ENCODE peak calls at places on chromosomes 7 and 10, in ten cellular contexts. B is colonic mucosa; S is stomach; R is astrocyte; Y is SJCRH30; G is CD8-positive, alpha-beta memory T cell; X is PC-3; P is psoas muscle; Q is pancreas; D is endodermal cell. C is an unnamed sample.

GRCh38 chr7:1226155-1226901 is 6.3 kb upstream of the UNCX start:
- DNase-seq in B (no peak), S (no peak), R (no peak), Y (no peak), G (no peak), X (no peak), P (no peak), Q (peak; percentile 65), D (peak; percentile 77), C (no peak)

GRCh38 chr7:32142649-32143048 is 72.4 kb upstream of the PDE1C start:
- DNase-seq in B (no peak), S (no peak), R (peak; percentile 85), Y (no peak), G (no peak), X (peak; percentile 86), P (no peak), Q (no peak), D (no peak), C (peak; percentile 45)

GRCh38 chr10:61857746-61858145 is 43.8 kb upstream of the ARID5B start:
- DNase-seq in B (no peak), S (no peak), R (no peak), Y (no peak), G (no peak), X (no peak), P (no peak), Q (no peak), D (no peak), C (no peak)

GRCh38 chr10:110643670-110644597 is at the start of gene RBM20:
- DNase-seq in B (no peak), S (no peak), R (no peak), Y (peak; percentile 69), G (no peak), X (peak; percentile 11), P (peak; percentile 89), Q (peak; percentile 75), D (peak; percentile 84), C (peak; percentile 48)

GRCh38 chr7:631291-631711 is 95.2 kb upstream of the DNAAF5 start:
- DNase-seq in B (no peak), S (no peak), R (no peak), Y (no peak), G (no peak), X (no peak), P (no peak), Q (no peak), D (no peak), C (no peak)

GRCh38 chr10:97682042-97682441 is 5.0 kb downstream of the AVPI1 start:
- DNase-seq in B (peak; percentile 56), S (no peak), R (no peak), Y (no peak), G (no peak), X (no peak), P (no peak), Q (no peak), D (no peak), C (no peak)

GRCh38 chr10:82861889-82862288 is 986.9 kb downstream of the NRG3 start:
- DNase-seq in B (no peak), S (no peak), R (no peak), Y (no peak), G (no peak), X (no peak), P (no peak), Q (no peak), D (no peak), C (no peak)

GRCh38 chr10:98340261-98340675 is 72.3 kb upstream of the LOXL4 start:
- DNase-seq in B (no peak), S (no peak), R (peak; percentile 54), Y (no peak), G (no peak), X (peak; percentile 20), P (no peak), Q (no peak), D (no peak), C (no peak)

GRCh38 chr10:19347592-19347991 is 299.0 kb downstream of the MALRD1 start:
- DNase-seq in B (no peak), S (no peak), R (no peak), Y (no peak), G (no peak), X (peak; percentile 4), P (no peak), Q (no peak), D (peak; percentile 51), C (no peak)

GRCh38 chr7:32357535-32358277 is 132.5 kb downstream of the LSM5 start:
- DNase-seq in B (no peak), S (no peak), R (no peak), Y (no peak), G (no peak), X (peak; percentile 30), P (no peak), Q (no peak), D (no peak), C (no peak)

GRCh38 chr7:147509052-147509480 is 1081.5 kb upstream of the C7orf33 start:
- DNase-seq in B (no peak), S (no peak), R (peak; percentile 35), Y (no peak), G (no peak), X (peak; percentile 35), P (no peak), Q (no peak), D (no peak), C (no peak)

GRCh38 chr7:147510913-147511312 is 1079.7 kb upstream of the C7orf33 start:
- DNase-seq in B (no peak), S (no peak), R (peak; percentile 44), Y (no peak), G (no peak), X (peak; percentile 91), P (no peak), Q (no peak), D (no peak), C (no peak)

GRCh38 chr7:147513451-147513850 is 1077.1 kb upstream of the C7orf33 start:
- DNase-seq in B (no peak), S (no peak), R (no peak), Y (no peak), G (no peak), X (no peak), P (no peak), Q (no peak), D (no peak), C (no peak)

DNA sequence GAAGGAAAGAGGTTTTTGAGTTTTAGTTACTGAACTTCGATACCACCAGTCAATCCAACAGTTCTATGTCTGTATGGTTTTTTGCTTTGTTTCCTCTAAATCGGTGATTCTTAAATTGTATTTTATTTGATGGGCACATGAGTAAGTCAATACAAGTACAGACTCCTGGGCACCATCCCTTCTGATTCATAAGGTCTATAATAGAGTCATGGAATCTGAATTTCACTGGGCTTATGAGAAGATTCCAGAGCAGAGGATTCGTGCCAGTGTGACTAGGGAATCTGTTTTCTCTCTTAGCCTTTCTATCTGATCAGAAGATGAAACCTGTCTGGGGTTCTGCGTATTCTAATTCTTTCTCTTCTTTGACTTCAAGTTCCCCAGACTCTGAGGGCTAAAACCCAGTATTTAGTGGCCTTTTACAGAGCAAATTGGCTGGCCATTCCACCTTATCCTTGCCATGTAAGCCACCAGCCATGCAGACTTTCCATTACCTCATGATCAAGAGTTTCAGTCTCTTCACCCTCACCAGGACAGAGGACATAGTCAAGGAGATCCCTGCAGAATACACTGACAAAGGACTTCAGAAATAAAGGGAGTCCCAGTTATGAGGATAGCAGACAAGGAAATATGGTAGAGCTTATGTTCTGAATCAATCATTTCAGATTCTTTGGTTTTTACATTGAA is 1080.6 kb upstream of the C7orf33 start:
- DNase-seq in B (no peak), S (no peak), R (peak; percentile 33), Y (no peak), G (no peak), X (peak; percentile 71), P (no peak), Q (no peak), D (no peak), C (no peak)
- H3K4me3 ChIP-seq in B (no peak overlapping the region), S (no peak overlapping the region), R (no peak overlapping the region), Y (no peak overlapping the region), G (no peak overlapping the region), X (no peak overlapping the region), P (no peak overlapping the region), Q (no peak overlapping the region), D (no peak overlapping the region), C (no peak overlapping the region)

GRCh38 chr10:114279886-114280644 is 41.0 kb downstream of the VWA2 start:
- DNase-seq in B (no peak), S (peak; percentile 31), R (no peak), Y (no peak), G (no peak), X (peak; percentile 42), P (no peak), Q (no peak), D (no peak), C (no peak)

GRCh38 chr10:114281006-114281405 is 42.0 kb downstream of the VWA2 start:
- DNase-seq in B (no peak), S (no peak), R (no peak), Y (no peak), G (no peak), X (no peak), P (no peak), Q (no peak), D (no peak), C (no peak)

GRCh38 chr10:114283091-114283490 is 44.0 kb downstream of the VWA2 start:
- DNase-seq in B (no peak), S (no peak), R (no peak), Y (no peak), G (no peak), X (no peak), P (no peak), Q (no peak), D (no peak), C (no peak)

GRCh38 chr10:114282526-114282925 is 43.5 kb downstream of the VWA2 start:
- DNase-seq in B (no peak), S (no peak), R (no peak), Y (no peak), G (no peak), X (no peak), P (no peak), Q (no peak), D (no peak), C (no peak)

GRCh38 chr10:114281461-114281860 is 42.4 kb downstream of the VWA2 start:
- DNase-seq in B (no peak), S (no peak), R (no peak), Y (no peak), G (no peak), X (no peak), P (no peak), Q (no peak), D (no peak), C (no peak)
- H3K4me1 ChIP-seq in B (no peaks in the 10 kb centered on the region), S (peaks cover 7% of the 10 kb centered on the region), R (no peaks in the 10 kb centered on the region), Y (no peaks in the 10 kb centered on the region), G (no peaks in the 10 kb centered on the region), X (no peaks in the 10 kb centered on the region), P (no peaks in the 10 kb centered on the region), Q (no peaks in the 10 kb centered on the region), D (no peaks in the 10 kb centered on the region), C (peaks cover 2% of the 10 kb centered on the region)

DNA sequence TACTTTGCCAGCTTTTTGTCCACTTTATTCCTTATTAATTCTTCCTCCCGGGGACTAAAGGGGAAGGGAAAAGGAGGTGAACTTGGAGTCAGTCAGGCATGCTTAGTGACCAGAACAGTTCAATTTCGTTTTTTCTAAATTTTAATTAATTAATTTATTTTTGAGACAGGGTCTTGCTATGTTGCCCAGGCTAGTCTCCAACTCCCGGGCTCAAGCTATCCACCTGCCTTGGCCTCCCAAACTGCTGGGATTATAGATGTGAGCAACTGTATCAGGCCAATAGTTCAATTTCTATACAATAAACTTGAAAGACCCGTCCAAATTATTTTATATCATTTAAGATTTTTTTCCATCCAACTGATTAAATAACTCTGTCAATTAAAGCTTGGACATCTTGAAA is 1.3 kb upstream of the SLF2 start:
- DNase-seq in B (no peak), S (no peak), R (no peak), Y (no peak), G (no peak), X (no peak), P (no peak), Q (no peak), D (no peak), C (no peak)
- H3K4me3 ChIP-seq in B (no peak overlapping the region), S (no peak overlapping the region), R (peak overlapping the region; percentile 64), Y (peak overlapping the region; percentile 40), G (no peak overlapping the region), X (no peak overlapping the region), P (peak overlapping the region; percentile 95), Q (no peak overlapping the region), D (no peak overlapping the region), C (no peak overlapping the region)

GRCh38 chr10:44977287-44978212 is 1.1 kb downstream of the DEPP1 start:
- DNase-seq in B (no peak), S (no peak), R (no peak), Y (no peak), G (no peak), X (no peak), P (peak; percentile 76), Q (peak; percentile 87), D (no peak), C (no peak)
- H3K4me1 ChIP-seq in B (peaks cover 23% of the 10 kb centered on the region), S (peaks cover 95% of the 10 kb centered on the region), R (peaks cover 70% of the 10 kb centered on the region), Y (peaks cover 57% of the 10 kb centered on the region), G (peaks cover 15% of the 10 kb centered on the region), X (peaks cover 74% of the 10 kb centered on the region), P (peaks cover 74% of the 10 kb centered on the region), Q (peaks cover 43% of the 10 kb centered on the region), D (peaks cover 25% of the 10 kb centered on the region), C (peaks cover 69% of the 10 kb centered on the region)

C was measured in mesenchymal stem cell.